ENCODE peak calls at places on chromosome 6, in nine cellular contexts. T is H9, C is hippocampal formation, B is left ventricle myocardium inferior, W is bronchial epithelial cell, K is NAMALWA, A is NCI-H1092, F is T1000, P is neural crest cell. D is an unnamed sample.

GRCh38 chr6:137043710-137044365 is 927 bp downstream of the IL20RA start:
- DNase-seq in T (peak), C (no peak), B (peak), W (peak), K (no peak), A (peak), F (no peak), P (peak), D (no peak)

GRCh38 chr6:36851149-36851614 is 11.9 kb upstream of the CPNE5 start:
- DNase-seq in T (peak), C (peak), B (no peak), W (peak), K (peak), A (peak), F (peak), P (peak), D (peak)

GRCh38 chr6:24743265-24743943 is 24.4 kb upstream of the C6orf62 start:
- DNase-seq in T (no peak), C (peak), B (no peak), W (peak), K (no peak), A (no peak), F (peak), P (no peak), D (peak)

GRCh38 chr6:85404497-85405174 is 45.2 kb upstream of the NT5E start:
- DNase-seq in T (no peak), C (no peak), B (no peak), W (peak), K (no peak), A (no peak), F (peak), P (no peak), D (no peak)

GRCh38 chr6:158688860-158689259 is 39.0 kb downstream of the SYTL3 start:
- DNase-seq in T (no peak), C (no peak), B (no peak), W (peak), K (no peak), A (no peak), F (no peak), P (no peak), D (no peak)

GRCh38 chr6:117481926-117482239 is 591 bp upstream of the DCBLD1 start:
- DNase-seq in T (no peak), C (no peak), B (no peak), W (no peak), K (no peak), A (no peak), F (no peak), P (no peak), D (peak)

GRCh38 chr6:74899416-74899815 is 306.4 kb downstream of the COL12A1 start:
- DNase-seq in T (no peak), C (no peak), B (no peak), W (peak), K (no peak), A (no peak), F (no peak), P (no peak), D (no peak)

GRCh38 chr6:125821825-125822281 is 31.1 kb downstream of the NCOA7 start:
- DNase-seq in T (no peak), C (no peak), B (no peak), W (no peak), K (no peak), A (peak), F (no peak), P (no peak), D (peak)

GRCh38 chr6:143583542-143584330 is 72.2 kb upstream of the FUCA2 start:
- DNase-seq in T (no peak), C (no peak), B (no peak), W (no peak), K (no peak), A (no peak), F (no peak), P (no peak), D (no peak)

GRCh38 chr6:73854998-73855718 is 159.2 kb downstream of the CD109 start:
- DNase-seq in T (no peak), C (peak), B (no peak), W (peak), K (peak), A (peak), F (no peak), P (peak), D (peak)

GRCh38 chr6:163113358-163113962 is 301.1 kb upstream of the QKI start:
- DNase-seq in T (no peak), C (no peak), B (no peak), W (no peak), K (no peak), A (no peak), F (no peak), P (no peak), D (no peak)

GRCh38 chr6:50128420-50129005 is 78.8 kb upstream of the DEFB112 start:
- DNase-seq in T (no peak), C (peak), B (no peak), W (peak), K (peak), A (no peak), F (no peak), P (no peak), D (peak)